ENCODE peak calls at places on chromosomes 1 and 21, in nine cellular contexts. Z is IMR-90, N is left ventricle myocardium inferior, U is lung, M is A549, S is pancreas, P is choroid plexus epithelial cell, X is fibroblast of lung, C is ascending aorta. G is an unnamed sample.

GRCh38 chr1:91553196-91553595 is 52.5 kb downstream of the CDC7 start:
- DNase-seq in N (no peak), C (peak; percentile 79), Z (peak; percentile 80), X (peak; percentile 92), U (no peak), M (no peak), S (no peak), P (peak; percentile 63), G (peak; percentile 54)

GRCh38 chr1:41876533-41877445 is 41.9 kb downstream of the HIVEP3 start:
- DNase-seq in P (peak; percentile 58), M (no peak), Z (peak; percentile 58), S (no peak), C (no peak), N (no peak), X (peak; percentile 12), U (no peak), G (no peak)

GRCh38 chr1:181587870-181588438 is 104.6 kb downstream of the CACNA1E start:
- DNase-seq in S (no peak), U (no peak), X (no peak), Z (no peak), C (no peak), M (peak; percentile 4), P (no peak), N (no peak), G (no peak)

GRCh38 chr1:62599044-62599443 is 1.7 kb downstream of the ANGPTL3 start:
- DNase-seq in C (no peak), N (no peak), U (no peak), X (peak; percentile 36), S (no peak), P (no peak), M (no peak), Z (peak; percentile 47), G (no peak)

GRCh38 chr1:151606867-151607266 is 5.0 kb upstream of the SNX27 start:
- DNase-seq in X (no peak), P (no peak), Z (no peak), M (no peak), N (no peak), S (no peak), U (no peak), C (no peak), G (no peak)

GRCh38 chr1:111571987-111572386 is 47.6 kb upstream of the RAP1A start:
- DNase-seq in Z (peak; percentile 77), P (peak; percentile 67), C (no peak), M (no peak), N (no peak), U (no peak), S (no peak), X (peak; percentile 58), G (peak; percentile 64)

GRCh38 chr1:185438936-185439335 is 121.9 kb upstream of the IVNS1ABP start:
- DNase-seq in N (no peak), X (no peak), U (no peak), C (no peak), S (no peak), P (peak; percentile 19), M (no peak), Z (no peak), G (no peak)

GRCh38 chr1:16976966-16977365 is 3.5 kb downstream of the MFAP2 start:
- DNase-seq in Z (no peak), P (no peak), C (no peak), S (peak; percentile 78), X (no peak), M (no peak), N (no peak), U (no peak), G (no peak)

GRCh38 chr1:27658951-27659496 is 13.0 kb downstream of the IFI6 start:
- DNase-seq in N (no peak), Z (peak; percentile 55), P (no peak), X (peak; percentile 56), U (no peak), C (peak; percentile 78), S (no peak), M (no peak), G (no peak)

GRCh38 chr21:15841856-15842564 is 112.2 kb downstream of the USP25 start:
- DNase-seq in S (no peak), P (peak; percentile 87), M (no peak), Z (peak; percentile 75), U (no peak), X (peak; percentile 72), C (no peak), N (no peak), G (peak; percentile 41)

GRCh38 chr1:204443260-204443619 is 31.6 kb upstream of the PPP1R15B start:
- DNase-seq in N (no peak), S (no peak), C (no peak), M (no peak), U (peak; percentile 65), P (no peak), Z (no peak), X (no peak), G (no peak)

GRCh38 chr1:105730701-105731100 is 1325.8 kb upstream of the PRMT6 start:
- DNase-seq in P (no peak), U (no peak), S (no peak), C (no peak), N (no peak), M (no peak), Z (no peak), X (no peak), G (no peak)

GRCh38 chr21:45584786-45585185 is 42.5 kb upstream of the SLC19A1 start:
- DNase-seq in U (no peak), M (no peak), S (no peak), X (no peak), P (no peak), Z (no peak), N (no peak), C (peak; percentile 54), G (no peak)

GRCh38 chr1:55155522-55155921 is 59.6 kb downstream of the USP24 start:
- DNase-seq in N (peak; percentile 58), Z (no peak), X (peak; percentile 40), P (peak; percentile 22), U (peak; percentile 44), M (no peak), C (peak; percentile 67), S (no peak), G (no peak)

GRCh38 chr1:117679868-117680267 is 74.0 kb downstream of the TENT5C start:
- DNase-seq in N (no peak), P (no peak), U (no peak), C (no peak), Z (no peak), X (no peak), S (no peak), M (no peak), G (no peak)

GRCh38 chr1:175155936-175156335 is 36.6 kb downstream of the KIAA0040 start:
- DNase-seq in P (no peak), C (no peak), M (no peak), Z (no peak), U (no peak), X (no peak), N (no peak), S (no peak), G (no peak)

GRCh38 chr1:119279441-119280415 is 88.9 kb upstream of the HAO2 start:
- DNase-seq in X (peak; percentile 46), P (peak; percentile 91), S (no peak), N (no peak), C (no peak), M (peak; percentile 22), Z (peak; percentile 76), U (no peak), G (peak; percentile 49)
- H3K4me3 ChIP-seq in X (no peak overlapping the region), P (no peak overlapping the region), S (no peak overlapping the region), N (no peak overlapping the region), C (no peak overlapping the region), M (no peak overlapping the region), Z (no peak overlapping the region), U (no peak overlapping the region), G (no peak overlapping the region)

DNA sequence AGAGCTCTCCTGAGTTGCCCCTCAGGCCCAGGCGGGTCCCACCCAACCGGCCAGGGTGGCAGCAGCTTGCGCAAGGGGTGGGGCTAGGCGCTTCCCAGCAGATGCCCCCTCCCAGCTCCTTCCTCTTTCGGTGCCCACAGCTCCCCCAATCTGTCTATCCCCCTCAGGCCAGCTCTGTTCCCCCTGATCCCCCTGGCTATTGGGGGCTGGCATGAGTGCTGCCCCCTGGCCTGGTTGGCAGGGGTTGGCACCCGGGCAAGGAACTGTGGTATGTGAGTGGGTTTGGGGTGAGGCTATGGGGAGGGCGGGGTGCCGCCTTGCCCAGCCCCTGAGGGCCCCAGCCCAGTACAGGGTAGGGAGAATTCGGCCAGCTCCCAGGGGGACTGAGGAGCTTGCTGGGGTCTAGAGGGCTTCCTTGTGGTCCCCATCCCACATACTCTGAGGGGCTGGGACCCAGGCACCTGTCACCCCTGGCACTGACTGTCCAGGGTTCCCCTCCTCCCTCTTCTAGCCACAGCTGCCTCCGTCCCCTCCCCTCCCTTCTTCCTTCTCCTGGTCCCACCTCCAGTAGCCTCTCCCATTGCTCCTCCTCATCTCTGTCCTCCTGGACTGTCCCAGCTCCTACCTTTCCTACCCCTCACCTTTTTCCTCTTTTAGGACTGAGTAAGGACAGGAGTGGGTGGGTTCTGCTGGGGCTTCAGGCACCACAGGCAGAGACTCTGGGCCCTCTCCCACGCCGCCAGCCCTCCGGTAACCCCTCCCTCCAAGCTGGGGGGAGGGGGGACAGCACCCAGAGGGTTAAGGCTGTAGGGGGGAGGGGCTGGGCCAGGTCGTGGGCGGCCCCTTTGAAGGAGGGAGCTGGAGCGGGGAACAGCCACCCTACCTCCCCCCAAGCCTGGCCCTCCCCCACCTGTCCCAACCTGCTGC is 5.7 kb downstream of the ZBTB7B start:
- DNase-seq in X (no peak), U (no peak), P (no peak), M (no peak), N (peak; percentile 49), Z (no peak), C (no peak), S (no peak), G (no peak)
- H3K4me3 ChIP-seq in X (no peak overlapping the region), U (no peak overlapping the region), P (no peak overlapping the region), M (no peak overlapping the region), N (peak overlapping the region; percentile 45), Z (no peak overlapping the region), C (peak overlapping the region; percentile 37), S (no peak overlapping the region), G (no peak overlapping the region)

DNA sequence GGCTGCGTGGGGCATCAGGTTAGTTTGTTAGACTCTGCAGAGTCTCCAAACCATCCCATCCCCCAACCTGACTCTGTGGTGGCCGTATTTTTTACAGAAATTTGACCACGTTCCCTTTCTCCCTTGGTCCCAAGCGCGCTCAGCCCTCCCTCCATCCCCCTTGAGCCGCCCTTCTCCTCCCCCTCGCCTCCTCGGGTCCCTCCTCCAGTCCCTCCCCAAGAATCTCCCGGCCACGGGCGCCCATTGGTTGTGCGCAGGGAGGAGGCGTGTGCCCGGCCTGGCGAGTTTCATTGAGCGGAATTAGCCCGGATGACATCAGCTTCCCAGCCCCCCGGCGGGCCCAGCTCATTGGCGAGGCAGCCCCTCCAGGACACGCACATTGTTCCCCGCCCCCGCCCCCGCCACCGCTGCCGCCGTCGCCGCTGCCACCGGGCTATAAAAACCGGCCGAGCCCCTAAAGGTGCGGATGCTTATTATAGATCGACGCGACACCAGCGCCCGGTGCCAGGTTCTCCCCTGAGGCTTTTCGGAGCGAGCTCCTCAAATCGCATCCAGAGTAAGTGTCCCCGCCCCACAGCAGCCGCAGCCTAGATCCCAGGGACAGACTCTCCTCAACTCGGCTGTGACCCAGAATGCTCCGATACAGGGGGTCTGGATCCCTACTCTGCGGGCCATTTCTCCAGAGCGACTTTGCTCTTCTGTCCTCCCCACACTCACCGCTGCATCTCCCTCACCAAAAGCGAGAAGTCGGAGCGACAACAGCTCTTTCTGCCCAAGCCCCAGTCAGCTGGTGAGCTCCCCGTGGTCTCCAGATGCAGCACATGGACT is at the start of gene OLIG2:
- DNase-seq in C (no peak), S (no peak), M (no peak), X (no peak), N (no peak), U (no peak), P (no peak), Z (peak; percentile 16), G (no peak)
- H3K4me3 ChIP-seq in C (peak within 1 kb of the TSS; percentile 32), S (no peak within 1 kb of the TSS), M (no peak within 1 kb of the TSS), X (no peak within 1 kb of the TSS), N (peak within 1 kb of the TSS; percentile 25), U (no peak within 1 kb of the TSS), P (no peak within 1 kb of the TSS), Z (no peak within 1 kb of the TSS), G (peak within 1 kb of the TSS; percentile 9)

GRCh38 chr1:162670928-162671663 is 38.8 kb downstream of the DDR2 start:
- DNase-seq in N (no peak), C (no peak), P (peak; percentile 61), Z (peak; percentile 77), U (no peak), S (no peak), M (no peak), X (peak; percentile 64), G (peak; percentile 70)
- H3K4me3 ChIP-seq in N (no peak overlapping the region), C (no peak overlapping the region), P (no peak overlapping the region), Z (no peak overlapping the region), U (no peak overlapping the region), S (no peak overlapping the region), M (no peak overlapping the region), X (no peak overlapping the region), G (no peak overlapping the region)

G was measured in skeletal muscle cell.